ENCODE peak calls at places on chromosome 14, in five cellular contexts. One of them, this sample, is unnamed.

GRCh38 chr14:89720076-89720687 is 234.3 kb downstream of the EFCAB11 start:
- DNase-seq in NCI-H774: no peak
- DNase-seq in T-cell: no peak
- DNase-seq in kidney tubule cell: no peak
- DNase-seq in T follicular helper cell: no peak
- DNase-seq in this sample: no peak

GRCh38 chr14:105217764-105218163 is 30.6 kb upstream of the BTBD6 start:
- DNase-seq in NCI-H774: no peak
- DNase-seq in T-cell: no peak
- DNase-seq in kidney tubule cell: no peak
- DNase-seq in T follicular helper cell: no peak
- DNase-seq in this sample: no peak

GRCh38 chr14:91660790-91661189 is 71.1 kb downstream of the CATSPERB start:
- DNase-seq in NCI-H774: no peak
- DNase-seq in T-cell: no peak
- DNase-seq in kidney tubule cell: no peak
- DNase-seq in T follicular helper cell: no peak
- DNase-seq in this sample: no peak

GRCh38 chr14:88799522-88799921 is 6.8 kb upstream of the EML5 start:
- DNase-seq in NCI-H774: no peak
- DNase-seq in T-cell: no peak
- DNase-seq in kidney tubule cell: no peak
- DNase-seq in T follicular helper cell: no peak
- DNase-seq in this sample: no peak

GRCh38 chr14:88493392-88494185 is 61.2 kb downstream of the PTPN21 start:
- DNase-seq in NCI-H774: no peak
- DNase-seq in T-cell: no peak
- DNase-seq in kidney tubule cell: no peak
- DNase-seq in T follicular helper cell: no peak
- DNase-seq in this sample: no peak

GRCh38 chr14:31269599-31270195 is 62.1 kb upstream of the HECTD1 start:
- DNase-seq in NCI-H774: no peak
- DNase-seq in T-cell: no peak
- DNase-seq in kidney tubule cell: no peak
- DNase-seq in T follicular helper cell: no peak
- DNase-seq in this sample: no peak

GRCh38 chr14:37595809-37596595 is 573 bp downstream of the TTC6 start:
- DNase-seq in NCI-H774: peak; percentile 96
- DNase-seq in T-cell: no peak
- DNase-seq in kidney tubule cell: peak; percentile 97
- DNase-seq in T follicular helper cell: peak; percentile 37
- DNase-seq in this sample: peak; percentile 97

GRCh38 chr14:104550849-104551728 is 28.5 kb upstream of the C14orf180 start:
- DNase-seq in NCI-H774: no peak
- DNase-seq in T-cell: no peak
- DNase-seq in kidney tubule cell: no peak
- DNase-seq in T follicular helper cell: no peak
- DNase-seq in this sample: no peak

GRCh38 chr14:70281938-70282337 is 77.5 kb downstream of the COX16 start:
- DNase-seq in NCI-H774: no peak
- DNase-seq in T-cell: no peak
- DNase-seq in kidney tubule cell: no peak
- DNase-seq in T follicular helper cell: no peak
- DNase-seq in this sample: peak; percentile 37

GRCh38 chr14:34548472-34548981 is 9.0 kb upstream of the EAPP start:
- DNase-seq in NCI-H774: no peak
- DNase-seq in T-cell: no peak
- DNase-seq in kidney tubule cell: no peak
- DNase-seq in T follicular helper cell: no peak
- DNase-seq in this sample: no peak

GRCh38 chr14:86712727-86713126 is 1182.8 kb downstream of the FLRT2 start:
- DNase-seq in NCI-H774: no peak
- DNase-seq in T-cell: no peak
- DNase-seq in kidney tubule cell: no peak
- DNase-seq in T follicular helper cell: no peak
- DNase-seq in this sample: no peak

GRCh38 chr14:104506461-104507253 is 72.9 kb upstream of the C14orf180 start:
- DNase-seq in NCI-H774: no peak
- DNase-seq in T-cell: no peak
- DNase-seq in kidney tubule cell: no peak
- DNase-seq in T follicular helper cell: no peak
- DNase-seq in this sample: no peak

GRCh38 chr14:93949511-93950075 is 22.4 kb downstream of the FAM181A start:
- DNase-seq in NCI-H774: no peak
- DNase-seq in T-cell: no peak
- DNase-seq in kidney tubule cell: no peak
- DNase-seq in T follicular helper cell: no peak
- DNase-seq in this sample: no peak

GRCh38 chr14:94412671-94413638 is 24.6 kb upstream of the SERPINA1 start:
- DNase-seq in NCI-H774: no peak
- DNase-seq in T-cell: no peak
- DNase-seq in kidney tubule cell: peak; percentile 32
- DNase-seq in T follicular helper cell: no peak
- DNase-seq in this sample: no peak

GRCh38 chr14:24179961-24180726 is 8.3 kb downstream of the REC8 start:
- DNase-seq in NCI-H774: no peak
- DNase-seq in T-cell: no peak
- DNase-seq in kidney tubule cell: peak; percentile 95
- DNase-seq in T follicular helper cell: no peak
- DNase-seq in this sample: no peak

GRCh38 chr14:22489247-22489551 is 99.8 kb downstream of the DAD1 start:
- DNase-seq in NCI-H774: no peak
- DNase-seq in T-cell: no peak
- DNase-seq in kidney tubule cell: no peak
- DNase-seq in T follicular helper cell: no peak
- DNase-seq in this sample: no peak

GRCh38 chr14:105863296-105864108 is 337.1 kb downstream of the TMEM121 start:
- DNase-seq in NCI-H774: no peak
- DNase-seq in T-cell: no peak
- DNase-seq in kidney tubule cell: no peak
- DNase-seq in T follicular helper cell: no peak
- DNase-seq in this sample: no peak

GRCh38 chr14:77268989-77269595 is 1.9 kb downstream of the NGB start:
- DNase-seq in NCI-H774: no peak
- DNase-seq in T-cell: no peak
- DNase-seq in kidney tubule cell: peak; percentile 37
- DNase-seq in T follicular helper cell: no peak
- DNase-seq in this sample: peak; percentile 40

GRCh38 chr14:24513009-24513408 is 4.9 kb upstream of the CMA1 start:
- DNase-seq in NCI-H774: no peak
- DNase-seq in T-cell: no peak
- DNase-seq in kidney tubule cell: no peak
- DNase-seq in T follicular helper cell: no peak
- DNase-seq in this sample: no peak

GRCh38 chr14:104048758-104049496 is 36.6 kb upstream of the ASPG start:
- DNase-seq in NCI-H774: no peak
- DNase-seq in T-cell: no peak
- DNase-seq in kidney tubule cell: peak; percentile 71
- DNase-seq in T follicular helper cell: no peak
- DNase-seq in this sample: no peak

This sample was measured in NCI-H345.